ENCODE peak calls at places on chromosomes 5 and 9, in five cellular contexts. V is activated CD4-positive, alpha-beta T cell treated with anti-CD3 and anti-CD28 coated beads, Interleukin-2, amount 50 U/mL, for 24 hours; B is brain microvascular endothelial cell; X is effector memory CD8-positive, alpha-beta T cell; E is EL. R is an unnamed sample.

GRCh38 chr9:98943682-98944129 is at the start of gene COL15A1:
- DNase-seq in B (no peak), E (peak), V (no peak), X (no peak), R (peak)

GRCh38 chr9:446074-446699 is 231.5 kb downstream of the DOCK8 start:
- DNase-seq in E (no peak), V (no peak), B (no peak), X (no peak), R (no peak)

GRCh38 chr5:10319202-10319851 is 11.6 kb upstream of the CMBL start:
- DNase-seq in V (no peak), X (no peak), E (no peak), B (peak), R (no peak)

GRCh38 chr5:76402251-76402879 is 720 bp upstream of the IQGAP2 start:
- DNase-seq in B (no peak), V (peak), X (peak), E (peak), R (peak)

GRCh38 chr5:6829150-6829784 is 116.0 kb downstream of the TENT4A start:
- DNase-seq in B (no peak), E (no peak), V (peak), X (peak), R (no peak)

GRCh38 chr5:58165152-58165551 is 294.7 kb downstream of the PLK2 start:
- DNase-seq in V (no peak), E (no peak), X (no peak), B (no peak), R (no peak)

GRCh38 chr5:25544652-25545249 is 900.0 kb upstream of the CDH10 start:
- DNase-seq in B (no peak), X (no peak), V (no peak), E (no peak), R (peak)

GRCh38 chr9:89052470-89053097 is 61.3 kb downstream of the S1PR3 start:
- DNase-seq in B (no peak), X (no peak), E (no peak), V (no peak), R (no peak)

GRCh38 chr5:2300421-2300820 is 417.7 kb upstream of the IRX4 start:
- DNase-seq in V (no peak), E (no peak), B (no peak), X (no peak), R (no peak)

GRCh38 chr5:171392585-171393159 is 5.0 kb downstream of the NPM1 start:
- DNase-seq in X (no peak), E (no peak), V (no peak), B (no peak), R (no peak)

GRCh38 chr5:149895416-149896345 is 48.9 kb downstream of the PDE6A start:
- DNase-seq in X (no peak), E (peak), V (no peak), B (no peak), R (peak)

GRCh38 chr5:59760798-59761348 is 132.7 kb downstream of the PDE4D start:
- DNase-seq in B (peak), E (peak), X (no peak), V (no peak), R (peak)

GRCh38 chr5:110087829-110088228 is 398.1 kb downstream of the MAN2A1 start:
- DNase-seq in B (no peak), E (no peak), V (no peak), X (no peak), R (no peak)

GRCh38 chr9:8648271-8648670 is 848.7 kb upstream of the DMAC1 start:
- DNase-seq in V (no peak), B (no peak), X (no peak), E (no peak), R (no peak)

GRCh38 chr5:94884294-94884693 is 265.8 kb downstream of the SLF1 start:
- DNase-seq in V (no peak), E (no peak), B (peak), X (no peak), R (no peak)

GRCh38 chr9:112858005-112858404 is 32.7 kb downstream of the SLC46A2 start:
- DNase-seq in B (no peak), X (no peak), V (no peak), E (no peak), R (no peak)

R was measured in Daoy.